ENCODE peak calls at places on chromosome 11, in nine cellular contexts. T, L, E, F, U, O, W, R and P are unnamed samples.
A peak's percentile ranks its signal among the peaks of the same experiment; 100 is the strongest.

GRCh38 chr11:369336-370018 is at the start of gene B4GALNT4:
- DNase-seq in T (peak; percentile 66), L (no peak), E (no peak), F (peak; percentile 22), U (peak; percentile 76), O (no peak), W (no peak), R (peak; percentile 43), P (no peak)

GRCh38 chr11:120566176-120566575 is 54.6 kb downstream of the GRIK4 start:
- DNase-seq in T (no peak), L (peak; percentile 19), E (no peak), F (no peak), U (peak; percentile 26), O (no peak), W (no peak), R (no peak), P (no peak)

GRCh38 chr11:125938418-125938817 is 7.4 kb upstream of the VSIG10L2 start:
- DNase-seq in T (no peak), L (peak; percentile 60), E (no peak), F (no peak), U (no peak), O (no peak), W (no peak), R (no peak), P (no peak)

GRCh38 chr11:117884994-117885393 is 8.5 kb upstream of the FXYD6 start:
- DNase-seq in T (no peak), L (no peak), E (no peak), F (no peak), U (peak; percentile 26), O (peak; percentile 57), W (no peak), R (peak; percentile 25), P (peak; percentile 50)

GRCh38 chr11:563066-563811 is 2.5 kb downstream of the RASSF7 start:
- DNase-seq in T (no peak), L (no peak), E (no peak), F (no peak), U (no peak), O (no peak), W (no peak), R (no peak), P (no peak)

GRCh38 chr11:18172686-18173085 is at the start of gene MRGPRX4:
- DNase-seq in T (no peak), L (no peak), E (no peak), F (no peak), U (no peak), O (no peak), W (peak; percentile 3), R (no peak), P (no peak)

GRCh38 chr11:133927690-133928627 is 28.8 kb downstream of the IGSF9B start:
- DNase-seq in T (peak; percentile 19), L (peak; percentile 85), E (no peak), F (no peak), U (peak; percentile 84), O (peak; percentile 77), W (no peak), R (peak; percentile 82), P (peak; percentile 82)

GRCh38 chr11:11701070-11701469 is 79.3 kb upstream of the GALNT18 start:
- DNase-seq in T (no peak), L (no peak), E (no peak), F (no peak), U (peak; percentile 85), O (no peak), W (peak; percentile 2), R (peak; percentile 72), P (no peak)

GRCh38 chr11:57641426-57641825 is 8.3 kb downstream of the YPEL4 start:
- DNase-seq in T (peak; percentile 20), L (no peak), E (no peak), F (no peak), U (peak; percentile 81), O (no peak), W (no peak), R (peak; percentile 75), P (no peak)

GRCh38 chr11:44032304-44033085 is 15.3 kb upstream of the ACCSL start:
- DNase-seq in T (no peak), L (no peak), E (peak; percentile 28), F (peak; percentile 75), U (peak; percentile 76), O (no peak), W (no peak), R (no peak), P (no peak)

GRCh38 chr11:65488273-65489058 is 10.4 kb upstream of the MALAT1 start:
- DNase-seq in T (no peak), L (no peak), E (no peak), F (no peak), U (peak; percentile 88), O (no peak), W (no peak), R (peak; percentile 74), P (no peak)

GRCh38 chr11:102194257-102194656 is 84.0 kb downstream of the YAP1 start:
- DNase-seq in T (no peak), L (no peak), E (no peak), F (no peak), U (peak; percentile 59), O (no peak), W (no peak), R (no peak), P (no peak)

GRCh38 chr11:121318848-121319834 is 26.6 kb downstream of the SC5D start:
- DNase-seq in T (peak; percentile 31), L (no peak), E (peak; percentile 15), F (no peak), U (peak; percentile 74), O (no peak), W (no peak), R (peak; percentile 76), P (no peak)

GRCh38 chr11:31757245-31757835 is 53.8 kb downstream of the PAX6 start:
- DNase-seq in T (no peak), L (no peak), E (no peak), F (no peak), U (no peak), O (no peak), W (no peak), R (peak; percentile 97), P (no peak)

GRCh38 chr11:72684236-72684912 is 10.2 kb upstream of the PDE2A start:
- DNase-seq in T (peak; percentile 33), L (peak; percentile 81), E (peak; percentile 24), F (peak; percentile 68), U (peak; percentile 89), O (peak; percentile 50), W (peak; percentile 24), R (peak; percentile 25), P (peak; percentile 75)

GRCh38 chr11:118060081-118060661 is 16.7 kb upstream of the TMPRSS4 start:
- DNase-seq in T (no peak), L (peak; percentile 61), E (no peak), F (no peak), U (no peak), O (no peak), W (no peak), R (peak; percentile 50), P (no peak)

GRCh38 chr11:57410287-57410686 is 16.6 kb downstream of the SLC43A3 start:
- DNase-seq in T (no peak), L (peak; percentile 4), E (peak; percentile 70), F (no peak), U (peak; percentile 80), O (no peak), W (peak; percentile 52), R (no peak), P (no peak)

GRCh38 chr11:19984048-19984742 is 176.1 kb downstream of the DBX1 start:
- DNase-seq in T (no peak), L (no peak), E (no peak), F (no peak), U (no peak), O (no peak), W (no peak), R (no peak), P (no peak)

GRCh38 chr11:120308081-120308480 is 17.0 kb upstream of the TLCD5 start:
- DNase-seq in T (no peak), L (no peak), E (no peak), F (no peak), U (no peak), O (no peak), W (no peak), R (no peak), P (no peak)

GRCh38 chr11:80816966-80817365 is 1376.1 kb upstream of the TENM4 start:
- DNase-seq in T (no peak), L (no peak), E (no peak), F (no peak), U (no peak), O (no peak), W (no peak), R (no peak), P (no peak)

GRCh38 chr11:69158301-69159152 is 2.8 kb downstream of the SMIM38 start:
- DNase-seq in T (no peak), L (no peak), E (no peak), F (no peak), U (no peak), O (no peak), W (no peak), R (no peak), P (no peak)

GRCh38 chr11:61872935-61873565 is 18.3 kb downstream of the FADS3 start:
- DNase-seq in T (no peak), L (no peak), E (no peak), F (no peak), U (no peak), O (no peak), W (no peak), R (no peak), P (no peak)

GRCh38 chr11:33779849-33780528 is 5.7 kb upstream of the FBXO3 start:
- DNase-seq in T (no peak), L (no peak), E (peak; percentile 65), F (no peak), U (peak; percentile 87), O (no peak), W (peak; percentile 29), R (no peak), P (no peak)

GRCh38 chr11:75275581-75275980 is 35.0 kb downstream of the TPBGL start:
- DNase-seq in T (no peak), L (peak; percentile 83), E (no peak), F (peak; percentile 76), U (no peak), O (peak; percentile 55), W (no peak), R (no peak), P (peak; percentile 67)

GRCh38 chr11:117818036-117818858 is 6.3 kb downstream of the FXYD2 start:
- DNase-seq in T (no peak), L (no peak), E (no peak), F (peak; percentile 17), U (no peak), O (peak; percentile 60), W (no peak), R (no peak), P (peak; percentile 70)

GRCh38 chr11:62017878-62018642 is 50.6 kb upstream of the FTH1 start:
- DNase-seq in T (no peak), L (peak; percentile 43), E (no peak), F (peak; percentile 65), U (no peak), O (no peak), W (no peak), R (no peak), P (no peak)

GRCh38 chr11:121550247-121551132 is 97.7 kb upstream of the SORL1-AS1 start:
- DNase-seq in T (no peak), L (no peak), E (no peak), F (no peak), U (peak; percentile 19), O (no peak), W (no peak), R (no peak), P (no peak)

GRCh38 chr11:6377902-6378694 is 12.2 kb upstream of the SMPD1 start:
- DNase-seq in T (no peak), L (no peak), E (no peak), F (no peak), U (no peak), O (no peak), W (no peak), R (no peak), P (no peak)

GRCh38 chr11:59267196-59267595 is 54.5 kb upstream of the MPEG1 start:
- DNase-seq in T (no peak), L (no peak), E (no peak), F (no peak), U (no peak), O (no peak), W (no peak), R (no peak), P (no peak)

GRCh38 chr11:8265681-8266241 is 2.1 kb upstream of the LMO1 start:
- DNase-seq in T (no peak), L (peak; percentile 53), E (no peak), F (peak; percentile 18), U (peak; percentile 28), O (no peak), W (no peak), R (no peak), P (peak; percentile 17)

GRCh38 chr11:121071456-121072236 is 29.4 kb upstream of the TECTA start:
- DNase-seq in T (no peak), L (no peak), E (no peak), F (no peak), U (no peak), O (no peak), W (no peak), R (peak; percentile 2), P (no peak)